ENCODE peak calls at places on chromosomes 7 and 10, in ten cellular contexts. Y is ovary, L is stomach, Z is transverse colon, A is suprapubic skin, N is sigmoid colon, W is GM12878, R is SK-N-SH, U is tibial nerve, O is K562. V is an unnamed sample.

GRCh38 chr10:78458983-78459638 is 425.4 kb downstream of the RPS24 start:
- DNase-seq in Y (no peak), L (no peak), Z (no peak), A (peak; percentile 16), N (no peak), W (no peak), R (no peak), U (no peak), O (peak; percentile 63), V (peak; percentile 34)

GRCh38 chr10:61284222-61284890 is 168.8 kb downstream of the TMEM26 start:
- DNase-seq in Y (no peak), L (no peak), Z (no peak), A (no peak), N (no peak), W (no peak), R (peak; percentile 20), U (peak; percentile 32), O (peak; percentile 28), V (no peak)

GRCh38 chr7:8441106-8441590 is 7.7 kb downstream of the NXPH1 start:
- DNase-seq in Y (no peak), L (no peak), Z (no peak), A (no peak), N (no peak), W (no peak), R (no peak), U (no peak), O (no peak), V (no peak)

GRCh38 chr10:43073721-43074120 is 3.1 kb upstream of the RET start:
- DNase-seq in Y (no peak), L (no peak), Z (no peak), A (no peak), N (no peak), W (no peak), R (no peak), U (no peak), O (no peak), V (no peak)

GRCh38 chr7:90858546-90858945 is 262.4 kb downstream of the CDK14 start:
- DNase-seq in Y (no peak), L (no peak), Z (no peak), A (no peak), N (no peak), W (peak; percentile 27), R (no peak), U (no peak), O (no peak), V (no peak)

GRCh38 chr10:70176441-70176840 is 6.1 kb upstream of the SAR1A start:
- DNase-seq in Y (no peak), L (no peak), Z (no peak), A (no peak), N (no peak), W (no peak), R (no peak), U (no peak), O (no peak), V (no peak)

GRCh38 chr7:131106681-131107342 is 220.9 kb upstream of the MKLN1 start:
- DNase-seq in Y (peak; percentile 77), L (peak; percentile 45), Z (peak; percentile 66), A (peak; percentile 82), N (peak; percentile 74), W (no peak), R (peak; percentile 81), U (peak; percentile 50), O (peak; percentile 72), V (peak; percentile 44)

GRCh38 chr7:151674161-151674920 is 154.6 kb upstream of the RHEB start:
- DNase-seq in Y (no peak), L (no peak), Z (no peak), A (no peak), N (no peak), W (no peak), R (no peak), U (no peak), O (no peak), V (no peak)

GRCh38 chr7:137458399-137458798 is 114.9 kb upstream of the PTN start:
- DNase-seq in Y (no peak), L (no peak), Z (no peak), A (no peak), N (no peak), W (no peak), R (no peak), U (no peak), O (no peak), V (no peak)

GRCh38 chr7:137449016-137449415 is 105.5 kb upstream of the PTN start:
- DNase-seq in Y (no peak), L (no peak), Z (no peak), A (no peak), N (no peak), W (no peak), R (no peak), U (no peak), O (no peak), V (no peak)

GRCh38 chr7:137453356-137453755 is 109.8 kb upstream of the PTN start:
- DNase-seq in Y (no peak), L (no peak), Z (no peak), A (no peak), N (no peak), W (no peak), R (no peak), U (no peak), O (no peak), V (no peak)

DNA sequence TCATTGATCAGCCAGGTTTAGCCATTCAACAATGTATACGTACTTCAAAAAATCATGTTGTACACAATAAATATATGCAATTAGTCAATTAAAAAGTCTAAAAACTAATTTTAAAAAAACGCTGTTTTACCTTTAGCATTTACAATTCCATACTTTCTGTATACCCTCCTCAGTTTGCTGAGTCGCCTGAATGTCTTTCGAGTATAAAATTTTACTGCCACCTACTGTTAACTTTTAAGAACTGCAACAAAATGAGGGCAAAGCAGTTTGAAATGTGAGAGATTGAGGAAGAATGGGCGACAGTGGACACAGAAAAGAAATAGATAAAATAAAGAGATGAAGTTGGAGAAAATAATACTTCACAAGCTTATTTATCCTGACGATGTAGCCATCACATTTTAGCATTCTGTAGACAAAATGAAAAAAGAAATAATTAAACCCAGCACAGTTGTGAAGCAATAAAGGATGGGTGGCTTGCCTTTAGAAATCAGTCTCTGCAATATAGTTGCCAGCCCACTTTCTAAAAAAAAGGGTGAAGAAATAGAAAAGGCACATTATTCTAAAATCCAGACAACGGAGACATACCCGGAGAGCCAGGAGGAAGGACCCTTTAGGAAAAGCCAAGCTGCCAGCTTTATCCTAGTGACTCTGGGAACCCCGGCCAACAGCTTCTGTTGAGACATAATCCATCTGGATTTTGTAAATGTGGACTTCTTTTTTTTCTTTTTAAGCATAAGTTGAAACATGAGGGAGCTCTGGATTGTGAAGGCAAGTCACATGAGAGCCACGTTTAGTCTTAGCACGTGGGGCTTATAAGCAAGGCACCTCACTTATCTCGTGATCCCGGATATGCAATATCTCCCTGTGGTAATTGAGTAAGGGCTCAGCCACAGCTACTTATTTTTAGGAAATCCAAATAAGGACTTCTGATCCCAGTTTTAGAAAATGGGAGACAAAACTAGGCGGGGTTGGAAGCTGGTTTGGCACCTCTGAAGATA is 110.9 kb upstream of the PTN start:
- DNase-seq in Y (no peak), L (no peak), Z (peak; percentile 13), A (peak; percentile 77), N (peak; percentile 92), W (no peak), R (peak; percentile 57), U (no peak), O (peak; percentile 32), V (no peak)
- H3K4me3 ChIP-seq in Y (no peak overlapping the region), L (no peak overlapping the region), Z (no peak overlapping the region), A (no peak overlapping the region), N (peak overlapping the region; percentile 11), W (no peak overlapping the region), R (no peak overlapping the region), U (no peak overlapping the region), O (no peak overlapping the region), V (no peak overlapping the region)

GRCh38 chr10:92207061-92207460 is 83.8 kb downstream of the CPEB3 start:
- DNase-seq in Y (no peak), L (no peak), Z (no peak), A (no peak), N (no peak), W (no peak), R (no peak), U (no peak), O (no peak), V (no peak)
- TF ChIP-seq EP300 in Y (no peak), L (no peak), Z (no peak), A (no peak), N (no peak), W (no peak), R (no peak), U (no peak), O (no peak), V (no peak)

GRCh38 chr7:155374276-155375252 is 76.9 kb downstream of the INSIG1 start:
- DNase-seq in Y (no peak), L (no peak), Z (no peak), A (no peak), N (no peak), W (no peak), R (peak; percentile 53), U (no peak), O (no peak), V (peak; percentile 83)

GRCh38 chr7:155371884-155372781 is 74.5 kb downstream of the INSIG1 start:
- DNase-seq in Y (no peak), L (no peak), Z (no peak), A (no peak), N (no peak), W (no peak), R (peak; percentile 68), U (no peak), O (peak; percentile 72), V (peak; percentile 85)

GRCh38 chr7:155371331-155371883 is 73.7 kb downstream of the INSIG1 start:
- DNase-seq in Y (no peak), L (no peak), Z (no peak), A (no peak), N (no peak), W (no peak), R (no peak), U (no peak), O (no peak), V (no peak)

GRCh38 chr7:155373359-155374273 is 75.9 kb downstream of the INSIG1 start:
- DNase-seq in Y (no peak), L (no peak), Z (no peak), A (no peak), N (no peak), W (no peak), R (peak; percentile 61), U (no peak), O (no peak), V (no peak)

GRCh38 chr7:155372782-155373358 is 75.2 kb downstream of the INSIG1 start:
- DNase-seq in Y (no peak), L (no peak), Z (no peak), A (no peak), N (no peak), W (no peak), R (no peak), U (no peak), O (no peak), V (no peak)
- H3K27me3 ChIP-seq in Y (no peaks in the 10 kb centered on the region), L (peaks cover 75% of the 10 kb centered on the region), Z (peaks cover 91% of the 10 kb centered on the region), A (peaks cover 92% of the 10 kb centered on the region), N (peaks cover 83% of the 10 kb centered on the region), W (peaks cover 13% of the 10 kb centered on the region), R (peaks cover 88% of the 10 kb centered on the region), U (peaks cover 92% of the 10 kb centered on the region), O (peaks cover 83% of the 10 kb centered on the region), V (peaks cover 68% of the 10 kb centered on the region)

DNA sequence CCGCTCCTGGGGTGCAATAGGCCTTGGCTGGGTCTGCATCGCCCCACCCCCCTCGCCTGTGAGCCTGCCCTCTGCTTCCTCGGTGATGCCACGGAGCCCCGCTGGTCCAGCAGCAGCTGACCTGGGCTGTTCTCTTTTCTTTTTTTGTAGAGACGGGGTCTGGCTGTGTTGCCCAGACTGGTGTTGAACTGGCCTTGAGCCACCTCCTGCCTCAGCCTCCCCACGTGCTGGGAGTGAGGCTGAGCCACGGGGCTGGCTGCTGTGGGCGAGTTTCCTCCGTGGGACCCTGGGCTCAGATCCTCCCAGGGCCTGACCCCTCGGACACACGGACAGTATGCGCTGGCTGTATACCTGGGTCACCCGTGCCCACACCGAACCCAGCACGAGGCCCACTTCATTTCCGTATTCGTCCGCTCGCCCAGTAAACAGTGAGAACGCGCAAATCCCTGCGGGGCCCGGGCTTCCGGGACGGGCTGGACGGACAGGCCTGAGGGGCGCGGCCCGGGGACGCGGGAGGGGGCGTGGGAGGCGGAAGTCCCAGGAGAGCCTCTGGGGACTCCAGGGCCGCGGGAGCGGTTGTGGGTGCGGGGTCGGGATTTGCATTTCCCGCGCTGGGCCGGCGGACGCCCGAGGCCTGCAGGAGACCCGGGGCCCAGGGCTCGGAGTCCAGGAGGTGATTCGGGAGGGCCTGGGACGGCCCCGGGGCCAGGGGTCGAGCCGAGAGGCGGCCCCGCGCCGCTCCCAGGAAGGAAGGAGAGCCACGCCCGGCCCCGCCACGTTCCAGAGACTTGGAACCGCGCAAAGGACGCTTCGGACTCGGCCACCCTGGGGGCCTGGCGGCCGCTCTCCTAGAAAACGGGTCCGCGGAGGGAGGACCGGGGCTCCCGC is 57.8 kb upstream of the DNAJB6 start:
- DNase-seq in Y (peak; percentile 57), L (peak; percentile 64), Z (peak; percentile 80), A (peak; percentile 78), N (peak; percentile 78), W (no peak), R (peak; percentile 46), U (no peak), O (peak; percentile 51), V (peak; percentile 92)
- H3K4me3 ChIP-seq in Y (peak overlapping the region; percentile 40), L (peak overlapping the region; percentile 66), Z (peak overlapping the region; percentile 51), A (peak overlapping the region; percentile 65), N (peak overlapping the region; percentile 57), W (no peak overlapping the region), R (no peak overlapping the region), U (peak overlapping the region; percentile 32), O (no peak overlapping the region), V (peak overlapping the region; percentile 26)